ENCODE peak calls at places on chromosomes 7 and 10, in four cellular contexts. One of them, this sample, is unnamed.

GRCh38 chr7:111392976-111393762 is 169.1 kb downstream of the IMMP2L start:
- DNase-seq in tibial nerve: no peak
- DNase-seq in WERI-Rb-1: no peak
- DNase-seq in IMR-90: peak
- DNase-seq in this sample: no peak

GRCh38 chr7:23895666-23896096 is 185.7 kb downstream of the STK31 start:
- DNase-seq in tibial nerve: no peak
- DNase-seq in WERI-Rb-1: no peak
- DNase-seq in IMR-90: no peak
- DNase-seq in this sample: no peak

GRCh38 chr7:117008849-117009531 is 55.7 kb downstream of the ST7 start:
- DNase-seq in tibial nerve: no peak
- DNase-seq in WERI-Rb-1: no peak
- DNase-seq in IMR-90: peak
- DNase-seq in this sample: peak

GRCh38 chr7:40876604-40877003 is 741.8 kb downstream of the SUGCT start:
- DNase-seq in tibial nerve: no peak
- DNase-seq in WERI-Rb-1: no peak
- DNase-seq in IMR-90: no peak
- DNase-seq in this sample: no peak

GRCh38 chr7:45181286-45181960 is 23.8 kb downstream of the RAMP3 start:
- DNase-seq in tibial nerve: no peak
- DNase-seq in WERI-Rb-1: no peak
- DNase-seq in IMR-90: no peak
- DNase-seq in this sample: no peak

GRCh38 chr7:129780257-129781127 is 169.0 kb downstream of the NRF1 start:
- DNase-seq in tibial nerve: no peak
- DNase-seq in WERI-Rb-1: peak
- DNase-seq in IMR-90: no peak
- DNase-seq in this sample: no peak

GRCh38 chr7:129517931-129518330 is 15.6 kb downstream of the SMKR1 start:
- DNase-seq in tibial nerve: no peak
- DNase-seq in WERI-Rb-1: no peak
- DNase-seq in IMR-90: no peak
- DNase-seq in this sample: no peak

GRCh38 chr7:5177060-5177459 is 13.0 kb upstream of the WIPI2 start:
- DNase-seq in tibial nerve: no peak
- DNase-seq in WERI-Rb-1: peak
- DNase-seq in IMR-90: peak
- DNase-seq in this sample: no peak

GRCh38 chr7:29113384-29114102 is 32.8 kb downstream of the CPVL start:
- DNase-seq in tibial nerve: no peak
- DNase-seq in WERI-Rb-1: no peak
- DNase-seq in IMR-90: no peak
- DNase-seq in this sample: no peak

GRCh38 chr10:68155615-68156205 is 46.4 kb downstream of the MYPN start:
- DNase-seq in tibial nerve: no peak
- DNase-seq in WERI-Rb-1: no peak
- DNase-seq in IMR-90: peak
- DNase-seq in this sample: no peak

GRCh38 chr7:23022831-23023230 is 8.9 kb upstream of the HYCC1 start:
- DNase-seq in tibial nerve: no peak
- DNase-seq in WERI-Rb-1: no peak
- DNase-seq in IMR-90: no peak
- DNase-seq in this sample: no peak

GRCh38 chr10:1476106-1476803 is 261.1 kb downstream of the ADARB2 start:
- DNase-seq in tibial nerve: no peak
- DNase-seq in WERI-Rb-1: no peak
- DNase-seq in IMR-90: no peak
- DNase-seq in this sample: no peak

GRCh38 chr7:8564296-8564695 is 130.9 kb downstream of the NXPH1 start:
- DNase-seq in tibial nerve: no peak
- DNase-seq in WERI-Rb-1: no peak
- DNase-seq in IMR-90: no peak
- DNase-seq in this sample: no peak

GRCh38 chr7:33888206-33888605 is 17.1 kb upstream of the BMPER start:
- DNase-seq in tibial nerve: no peak
- DNase-seq in WERI-Rb-1: no peak
- DNase-seq in IMR-90: no peak
- DNase-seq in this sample: no peak

GRCh38 chr10:114486938-114487814 is 82.9 kb upstream of the AFAP1L2 start:
- DNase-seq in tibial nerve: no peak
- DNase-seq in WERI-Rb-1: no peak
- DNase-seq in IMR-90: peak
- DNase-seq in this sample: no peak

GRCh38 chr10:88039496-88040200 is 176.2 kb downstream of the PTEN start:
- DNase-seq in tibial nerve: no peak
- DNase-seq in WERI-Rb-1: no peak
- DNase-seq in IMR-90: peak
- DNase-seq in this sample: no peak

GRCh38 chr10:88045544-88046415 is 182.4 kb downstream of the PTEN start:
- DNase-seq in tibial nerve: peak
- DNase-seq in WERI-Rb-1: no peak
- DNase-seq in IMR-90: peak
- DNase-seq in this sample: no peak

GRCh38 chr10:88045116-88045515 is 181.7 kb downstream of the PTEN start:
- DNase-seq in tibial nerve: no peak
- DNase-seq in WERI-Rb-1: no peak
- DNase-seq in IMR-90: peak
- DNase-seq in this sample: no peak

GRCh38 chr10:88041243-88042161 is 178.1 kb downstream of the PTEN start:
- DNase-seq in tibial nerve: no peak
- DNase-seq in WERI-Rb-1: no peak
- DNase-seq in IMR-90: peak
- DNase-seq in this sample: no peak

DNA sequence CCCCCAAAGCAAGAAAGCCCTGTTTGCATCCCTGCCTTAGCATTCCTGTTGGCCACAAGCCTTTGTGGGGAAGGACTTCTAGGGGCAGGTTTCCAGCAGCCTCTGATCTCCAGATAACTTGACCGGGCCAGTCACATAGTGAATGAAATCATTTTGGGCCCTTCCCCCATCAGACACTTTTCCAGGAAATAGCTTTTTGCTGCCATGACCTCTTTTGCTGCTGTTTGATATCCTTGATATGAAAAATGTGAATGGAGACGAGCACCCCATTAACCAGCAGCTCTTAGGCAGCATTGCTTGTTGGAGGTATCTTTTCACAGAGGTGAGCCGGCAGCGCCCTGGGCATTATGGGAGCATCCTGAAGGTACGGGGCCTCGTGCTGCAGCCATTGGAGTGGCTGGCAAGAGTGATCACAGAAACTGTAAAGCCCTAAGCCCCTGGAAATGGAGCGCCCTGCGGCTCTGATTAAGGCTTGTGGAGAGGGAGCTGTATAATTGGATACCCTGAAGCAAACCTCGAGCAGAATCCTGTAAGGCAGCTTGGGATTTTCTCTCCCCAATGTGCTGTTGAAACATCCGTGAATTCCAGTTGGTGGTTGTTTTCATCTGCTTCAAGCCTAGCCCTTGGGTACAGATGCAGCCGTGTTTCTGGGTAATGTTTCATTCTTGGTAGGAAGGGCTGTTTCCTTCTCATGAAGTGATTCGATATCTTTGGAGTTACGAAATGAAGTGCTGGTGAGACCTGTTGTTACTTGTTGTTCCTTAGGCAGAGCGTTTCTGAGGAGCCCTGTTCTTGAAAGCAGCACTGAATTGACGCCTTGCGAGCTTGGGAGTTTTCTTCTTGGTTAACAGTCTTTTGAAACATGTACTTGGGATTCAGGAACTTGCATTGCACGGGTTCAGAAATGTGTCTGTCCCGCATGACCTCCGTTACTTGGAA is 179.0 kb downstream of the PTEN start:
- DNase-seq in tibial nerve: no peak
- DNase-seq in WERI-Rb-1: peak
- DNase-seq in IMR-90: peak
- DNase-seq in this sample: no peak
- H3K4me3 ChIP-seq in tibial nerve: no peak
- H3K4me3 ChIP-seq in WERI-Rb-1: no peak
- H3K4me3 ChIP-seq in IMR-90: no peak
- H3K4me3 ChIP-seq in this sample: no peak

GRCh38 chr10:49010295-49010694 is 70.7 kb upstream of the LRRC18 start:
- DNase-seq in tibial nerve: no peak
- DNase-seq in WERI-Rb-1: no peak
- DNase-seq in IMR-90: no peak
- DNase-seq in this sample: no peak
- TF ChIP-seq CTCF in tibial nerve: no peak
- TF ChIP-seq CTCF in WERI-Rb-1: no peak
- TF ChIP-seq CTCF in IMR-90: no peak
- TF ChIP-seq CTCF in this sample: no peak

GRCh38 chr10:5775705-5776104 is 37.5 kb downstream of the GDI2 start:
- DNase-seq in tibial nerve: no peak
- DNase-seq in WERI-Rb-1: no peak
- DNase-seq in IMR-90: no peak
- DNase-seq in this sample: no peak

GRCh38 chr10:5774987-5775386 is 38.2 kb downstream of the GDI2 start:
- DNase-seq in tibial nerve: no peak
- DNase-seq in WERI-Rb-1: no peak
- DNase-seq in IMR-90: no peak
- DNase-seq in this sample: no peak

GRCh38 chr10:5776881-5777197 is 36.4 kb downstream of the GDI2 start:
- DNase-seq in tibial nerve: no peak
- DNase-seq in WERI-Rb-1: no peak
- DNase-seq in IMR-90: peak
- DNase-seq in this sample: no peak

GRCh38 chr10:5779753-5780152 is 33.5 kb downstream of the GDI2 start:
- DNase-seq in tibial nerve: no peak
- DNase-seq in WERI-Rb-1: no peak
- DNase-seq in IMR-90: no peak
- DNase-seq in this sample: no peak

DNA sequence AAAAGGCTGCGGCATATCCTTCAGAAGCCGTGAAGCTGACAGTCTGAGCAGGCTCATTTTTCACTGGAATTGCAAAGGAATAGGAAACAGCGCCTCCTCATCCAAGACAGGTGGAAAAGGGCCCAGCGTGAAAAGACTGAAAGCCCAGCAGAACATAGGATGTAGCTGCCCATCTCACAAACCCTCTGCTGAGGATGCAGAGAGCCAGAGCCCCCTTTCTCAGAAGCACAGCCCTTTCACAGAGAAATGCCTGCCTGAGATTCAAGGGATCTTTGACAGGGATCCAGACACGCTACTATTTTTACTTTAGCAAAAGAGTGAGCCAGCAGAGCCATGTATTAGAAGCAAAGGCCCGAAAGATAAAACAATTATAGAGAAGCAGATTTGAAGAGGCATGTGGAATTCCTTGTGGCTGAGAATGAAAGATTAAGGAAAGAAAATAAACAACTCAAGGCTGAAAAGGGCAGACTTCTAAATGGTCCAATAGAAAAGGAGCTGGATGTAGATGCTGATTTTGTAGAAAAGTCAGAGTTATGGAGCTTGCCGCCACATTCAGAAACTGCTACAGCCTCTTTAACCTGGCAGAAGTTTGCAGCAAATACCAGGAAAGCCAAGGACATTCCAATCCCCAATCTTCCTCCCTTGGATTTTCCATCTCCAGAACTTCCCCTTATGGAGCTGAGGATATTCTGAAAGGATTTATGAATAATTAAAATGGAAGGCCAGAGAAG is 36.9 kb downstream of the GDI2 start:
- DNase-seq in tibial nerve: no peak
- DNase-seq in WERI-Rb-1: no peak
- DNase-seq in IMR-90: peak
- DNase-seq in this sample: no peak
- H3K4me3 ChIP-seq in tibial nerve: no peak
- H3K4me3 ChIP-seq in WERI-Rb-1: no peak
- H3K4me3 ChIP-seq in IMR-90: no peak
- H3K4me3 ChIP-seq in this sample: no peak

DNA sequence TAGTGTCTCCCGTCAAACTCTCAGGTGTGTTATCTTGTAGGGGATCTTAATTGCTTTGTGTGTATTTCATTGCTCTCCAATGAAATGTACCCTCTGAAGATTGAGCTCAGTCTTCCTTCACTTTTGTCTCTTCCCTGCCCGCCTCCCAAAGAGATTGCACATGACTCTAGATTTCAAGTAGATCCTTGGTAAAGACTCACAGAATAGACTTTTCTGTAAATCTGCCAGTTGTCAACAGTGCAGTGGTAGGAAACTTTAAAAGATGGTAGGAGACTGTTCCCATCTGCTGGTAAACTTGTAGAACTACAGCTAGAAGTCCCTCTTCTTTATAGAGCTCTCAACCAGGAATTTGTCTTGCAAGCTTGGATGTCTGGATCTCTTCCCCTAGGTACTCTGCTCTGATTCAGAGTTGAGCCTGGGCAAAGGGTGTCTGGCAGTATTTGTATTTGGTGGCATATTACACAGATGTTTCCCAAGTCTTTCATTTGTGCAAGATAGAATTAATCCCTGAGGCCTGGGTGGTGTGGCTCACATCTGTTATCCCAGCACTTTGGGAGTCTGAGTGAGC is 9.6 kb downstream of the CCL26 start:
- DNase-seq in tibial nerve: no peak
- DNase-seq in WERI-Rb-1: no peak
- DNase-seq in IMR-90: peak
- DNase-seq in this sample: no peak
- TF ChIP-seq CTCF in tibial nerve: peak
- TF ChIP-seq CTCF in WERI-Rb-1: peak
- TF ChIP-seq CTCF in IMR-90: peak
- TF ChIP-seq CTCF in this sample: peak

DNA sequence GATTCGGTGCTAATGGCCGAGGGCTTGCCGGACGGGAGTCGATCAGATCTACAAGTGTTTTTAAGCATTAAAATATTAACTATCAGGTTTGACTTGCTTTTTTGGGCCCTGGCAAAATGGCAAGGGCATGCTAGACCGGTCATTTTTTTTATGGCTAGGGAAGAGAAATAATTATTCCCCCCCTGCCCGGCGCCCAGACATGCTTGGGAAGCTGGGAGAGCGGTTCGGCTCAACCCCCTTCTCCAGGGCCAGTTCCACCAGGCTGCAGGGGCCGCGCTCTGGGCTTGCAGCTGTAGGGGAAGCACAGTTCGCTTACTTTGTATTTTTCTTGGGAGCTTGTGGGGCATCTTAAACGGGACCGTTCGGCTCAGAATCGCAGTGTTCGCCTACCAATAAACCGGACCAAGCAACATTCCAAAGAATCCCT is 3.0 kb downstream of the TCF7L2 start:
- DNase-seq in tibial nerve: no peak
- DNase-seq in WERI-Rb-1: no peak
- DNase-seq in IMR-90: peak
- DNase-seq in this sample: no peak
- H3K4me3 ChIP-seq in tibial nerve: peak
- H3K4me3 ChIP-seq in WERI-Rb-1: no peak
- H3K4me3 ChIP-seq in IMR-90: peak
- H3K4me3 ChIP-seq in this sample: no peak